ENCODE peak calls at places on chromosomes 16 and 17, in six cellular contexts. U, Z, F, Y, W and A are unnamed samples.
A peak's percentile ranks its signal among the peaks of the same experiment; 100 is the strongest.

GRCh38 chr17:77829871-77830799 is 128.4 kb upstream of the TNRC6C start:
- DNase-seq in U (no peak), Z (no peak), F (no peak), Y (no peak), W (no peak), A (no peak)

GRCh38 chr17:58328195-58329034 is at the start of gene TSPOAP1:
- DNase-seq in U (no peak), Z (no peak), F (peak; percentile 60), Y (no peak), W (peak; percentile 84), A (no peak)

GRCh38 chr17:80646328-80646727 is 101.7 kb downstream of the RPTOR start:
- DNase-seq in U (no peak), Z (no peak), F (no peak), Y (no peak), W (no peak), A (no peak)

GRCh38 chr16:48426244-48427135 is 41.3 kb upstream of the SIAH1 start:
- DNase-seq in U (no peak), Z (no peak), F (no peak), Y (no peak), W (no peak), A (no peak)

GRCh38 chr17:48647103-48647963 is 21.2 kb upstream of the HOXB9 start:
- DNase-seq in U (no peak), Z (no peak), F (no peak), Y (no peak), W (peak; percentile 73), A (no peak)

GRCh38 chr17:3535253-3535995 is 22.2 kb downstream of the TRPV3 start:
- DNase-seq in U (no peak), Z (peak; percentile 28), F (peak; percentile 20), Y (peak; percentile 90), W (peak; percentile 90), A (peak; percentile 46)

GRCh38 chr17:21177401-21177800 is 36.6 kb downstream of the TMEM11 start:
- DNase-seq in U (peak; percentile 83), Z (no peak), F (no peak), Y (peak; percentile 68), W (no peak), A (no peak)

GRCh38 chr16:65070831-65071230 is 51.0 kb downstream of the CDH11 start:
- DNase-seq in U (peak; percentile 92), Z (peak; percentile 93), F (no peak), Y (no peak), W (no peak), A (peak; percentile 93)

GRCh38 chr16:47392114-47392513 is 68.7 kb downstream of the ITFG1 start:
- DNase-seq in U (no peak), Z (no peak), F (no peak), Y (no peak), W (no peak), A (no peak)